ENCODE peak calls at places on chromosome 6, in nine cellular contexts. One of them, this sample, is unnamed.

GRCh38 chr6:79146426-79146825 is 68.4 kb upstream of the PHIP start:
- DNase-seq in CD4-positive, alpha-beta memory T cell: no peak
- DNase-seq in BE2C: no peak
- DNase-seq in ascending aorta: no peak
- DNase-seq in CD8-positive, alpha-beta memory T cell: no peak
- DNase-seq in tibial artery: no peak
- DNase-seq in esophagus squamous epithelium: no peak
- DNase-seq in NT2/D1: no peak
- DNase-seq in H1: no peak
- DNase-seq in this sample: no peak

GRCh38 chr6:40251609-40252008 is 317.3 kb upstream of the MOCS1 start:
- DNase-seq in CD4-positive, alpha-beta memory T cell: no peak
- DNase-seq in esophagus squamous epithelium: no peak
- DNase-seq in tibial artery: no peak
- DNase-seq in ascending aorta: no peak
- DNase-seq in BE2C: peak; percentile 37
- DNase-seq in H1: no peak
- DNase-seq in CD8-positive, alpha-beta memory T cell: no peak
- DNase-seq in NT2/D1: no peak
- DNase-seq in this sample: no peak

GRCh38 chr6:27890351-27891299 is 21.6 kb downstream of the OR2B2 start:
- DNase-seq in esophagus squamous epithelium: no peak
- DNase-seq in CD8-positive, alpha-beta memory T cell: peak; percentile 90
- DNase-seq in NT2/D1: no peak
- DNase-seq in ascending aorta: no peak
- DNase-seq in H1: no peak
- DNase-seq in BE2C: peak; percentile 82
- DNase-seq in tibial artery: no peak
- DNase-seq in CD4-positive, alpha-beta memory T cell: peak; percentile 86
- DNase-seq in this sample: peak; percentile 89

GRCh38 chr6:124967444-124967843 is 5.2 kb downstream of the RNF217 start:
- DNase-seq in NT2/D1: no peak
- DNase-seq in H1: no peak
- DNase-seq in CD8-positive, alpha-beta memory T cell: no peak
- DNase-seq in CD4-positive, alpha-beta memory T cell: no peak
- DNase-seq in ascending aorta: no peak
- DNase-seq in tibial artery: no peak
- DNase-seq in BE2C: no peak
- DNase-seq in esophagus squamous epithelium: no peak
- DNase-seq in this sample: no peak

GRCh38 chr6:126385536-126385935 is 45.6 kb downstream of the CENPW start:
- DNase-seq in H1: no peak
- DNase-seq in ascending aorta: no peak
- DNase-seq in NT2/D1: no peak
- DNase-seq in CD8-positive, alpha-beta memory T cell: no peak
- DNase-seq in tibial artery: no peak
- DNase-seq in BE2C: no peak
- DNase-seq in CD4-positive, alpha-beta memory T cell: no peak
- DNase-seq in esophagus squamous epithelium: no peak
- DNase-seq in this sample: no peak

GRCh38 chr6:16804007-16804303 is 42.7 kb upstream of the ATXN1 start:
- DNase-seq in NT2/D1: no peak
- DNase-seq in BE2C: no peak
- DNase-seq in CD4-positive, alpha-beta memory T cell: no peak
- DNase-seq in esophagus squamous epithelium: no peak
- DNase-seq in CD8-positive, alpha-beta memory T cell: no peak
- DNase-seq in tibial artery: no peak
- DNase-seq in H1: no peak
- DNase-seq in ascending aorta: no peak
- DNase-seq in this sample: no peak

GRCh38 chr6:1377526-1378223 is 11.7 kb upstream of the FOXF2 start:
- DNase-seq in H1: no peak
- DNase-seq in CD4-positive, alpha-beta memory T cell: no peak
- DNase-seq in ascending aorta: no peak
- DNase-seq in CD8-positive, alpha-beta memory T cell: no peak
- DNase-seq in BE2C: no peak
- DNase-seq in esophagus squamous epithelium: no peak
- DNase-seq in NT2/D1: no peak
- DNase-seq in tibial artery: no peak
- DNase-seq in this sample: no peak

GRCh38 chr6:87722831-87723726 is 21.0 kb upstream of the AKIRIN2 start:
- DNase-seq in H1: peak; percentile 66
- DNase-seq in NT2/D1: peak; percentile 63
- DNase-seq in ascending aorta: peak; percentile 48
- DNase-seq in CD8-positive, alpha-beta memory T cell: no peak
- DNase-seq in BE2C: no peak
- DNase-seq in tibial artery: peak; percentile 71
- DNase-seq in CD4-positive, alpha-beta memory T cell: no peak
- DNase-seq in esophagus squamous epithelium: peak; percentile 12
- DNase-seq in this sample: no peak

GRCh38 chr6:107576852-107577251 is 86.9 kb downstream of the SOBP start:
- DNase-seq in CD8-positive, alpha-beta memory T cell: no peak
- DNase-seq in tibial artery: no peak
- DNase-seq in esophagus squamous epithelium: no peak
- DNase-seq in H1: no peak
- DNase-seq in ascending aorta: no peak
- DNase-seq in CD4-positive, alpha-beta memory T cell: no peak
- DNase-seq in BE2C: no peak
- DNase-seq in NT2/D1: no peak
- DNase-seq in this sample: no peak

GRCh38 chr6:107569456-107569855 is 79.5 kb downstream of the SOBP start:
- DNase-seq in CD8-positive, alpha-beta memory T cell: no peak
- DNase-seq in esophagus squamous epithelium: no peak
- DNase-seq in BE2C: no peak
- DNase-seq in ascending aorta: no peak
- DNase-seq in H1: no peak
- DNase-seq in NT2/D1: no peak
- DNase-seq in tibial artery: no peak
- DNase-seq in CD4-positive, alpha-beta memory T cell: no peak
- DNase-seq in this sample: no peak

GRCh38 chr6:107571354-107571753 is 81.4 kb downstream of the SOBP start:
- DNase-seq in BE2C: no peak
- DNase-seq in esophagus squamous epithelium: no peak
- DNase-seq in NT2/D1: no peak
- DNase-seq in tibial artery: no peak
- DNase-seq in ascending aorta: no peak
- DNase-seq in H1: no peak
- DNase-seq in CD4-positive, alpha-beta memory T cell: no peak
- DNase-seq in CD8-positive, alpha-beta memory T cell: no peak
- DNase-seq in this sample: no peak

GRCh38 chr6:107574856-107575255 is 84.9 kb downstream of the SOBP start:
- DNase-seq in CD8-positive, alpha-beta memory T cell: no peak
- DNase-seq in H1: no peak
- DNase-seq in ascending aorta: no peak
- DNase-seq in BE2C: no peak
- DNase-seq in CD4-positive, alpha-beta memory T cell: no peak
- DNase-seq in esophagus squamous epithelium: no peak
- DNase-seq in NT2/D1: no peak
- DNase-seq in tibial artery: no peak
- DNase-seq in this sample: no peak

GRCh38 chr6:107572886-107573285 is 83.0 kb downstream of the SOBP start:
- DNase-seq in BE2C: no peak
- DNase-seq in NT2/D1: no peak
- DNase-seq in CD4-positive, alpha-beta memory T cell: no peak
- DNase-seq in H1: no peak
- DNase-seq in tibial artery: no peak
- DNase-seq in ascending aorta: no peak
- DNase-seq in esophagus squamous epithelium: no peak
- DNase-seq in CD8-positive, alpha-beta memory T cell: no peak
- DNase-seq in this sample: no peak
- H3K4me1 ChIP-seq in BE2C: no peaks in the 10 kb centered on the region
- H3K4me1 ChIP-seq in NT2/D1: no peaks in the 10 kb centered on the region
- H3K4me1 ChIP-seq in CD4-positive, alpha-beta memory T cell: no peaks in the 10 kb centered on the region
- H3K4me1 ChIP-seq in H1: no peaks in the 10 kb centered on the region
- H3K4me1 ChIP-seq in tibial artery: no peaks in the 10 kb centered on the region
- H3K4me1 ChIP-seq in ascending aorta: no peaks in the 10 kb centered on the region
- H3K4me1 ChIP-seq in esophagus squamous epithelium: no peaks in the 10 kb centered on the region
- H3K4me1 ChIP-seq in CD8-positive, alpha-beta memory T cell: no peaks in the 10 kb centered on the region
- H3K4me1 ChIP-seq in this sample: no peaks in the 10 kb centered on the region

GRCh38 chr6:4786936-4787504 is 10.8 kb downstream of the CDYL start:
- DNase-seq in H1: no peak
- DNase-seq in ascending aorta: no peak
- DNase-seq in CD8-positive, alpha-beta memory T cell: no peak
- DNase-seq in CD4-positive, alpha-beta memory T cell: no peak
- DNase-seq in esophagus squamous epithelium: no peak
- DNase-seq in BE2C: no peak
- DNase-seq in NT2/D1: no peak
- DNase-seq in tibial artery: no peak
- DNase-seq in this sample: no peak

GRCh38 chr6:4790158-4790899 is 14.1 kb downstream of the CDYL start:
- DNase-seq in BE2C: no peak
- DNase-seq in ascending aorta: no peak
- DNase-seq in CD4-positive, alpha-beta memory T cell: no peak
- DNase-seq in NT2/D1: no peak
- DNase-seq in esophagus squamous epithelium: no peak
- DNase-seq in tibial artery: no peak
- DNase-seq in H1: no peak
- DNase-seq in CD8-positive, alpha-beta memory T cell: no peak
- DNase-seq in this sample: no peak

GRCh38 chr6:4791174-4791573 is 15.0 kb downstream of the CDYL start:
- DNase-seq in NT2/D1: no peak
- DNase-seq in esophagus squamous epithelium: no peak
- DNase-seq in BE2C: no peak
- DNase-seq in ascending aorta: no peak
- DNase-seq in CD4-positive, alpha-beta memory T cell: no peak
- DNase-seq in tibial artery: no peak
- DNase-seq in CD8-positive, alpha-beta memory T cell: no peak
- DNase-seq in H1: no peak
- DNase-seq in this sample: no peak

GRCh38 chr6:4788953-4789584 is 12.9 kb downstream of the CDYL start:
- DNase-seq in ascending aorta: no peak
- DNase-seq in BE2C: no peak
- DNase-seq in NT2/D1: no peak
- DNase-seq in CD4-positive, alpha-beta memory T cell: no peak
- DNase-seq in CD8-positive, alpha-beta memory T cell: no peak
- DNase-seq in tibial artery: no peak
- DNase-seq in esophagus squamous epithelium: no peak
- DNase-seq in H1: no peak
- DNase-seq in this sample: no peak

GRCh38 chr6:4788482-4788881 is 12.3 kb downstream of the CDYL start:
- DNase-seq in CD4-positive, alpha-beta memory T cell: no peak
- DNase-seq in esophagus squamous epithelium: no peak
- DNase-seq in NT2/D1: no peak
- DNase-seq in H1: no peak
- DNase-seq in ascending aorta: no peak
- DNase-seq in BE2C: no peak
- DNase-seq in tibial artery: no peak
- DNase-seq in CD8-positive, alpha-beta memory T cell: no peak
- DNase-seq in this sample: no peak
- H3K9me3 ChIP-seq in CD4-positive, alpha-beta memory T cell: no peaks in the 10 kb centered on the region
- H3K9me3 ChIP-seq in esophagus squamous epithelium: no peaks in the 10 kb centered on the region
- H3K9me3 ChIP-seq in NT2/D1: peaks cover 10% of the 10 kb centered on the region
- H3K9me3 ChIP-seq in H1: no peaks in the 10 kb centered on the region
- H3K9me3 ChIP-seq in ascending aorta: no peaks in the 10 kb centered on the region
- H3K9me3 ChIP-seq in BE2C: no peaks in the 10 kb centered on the region
- H3K9me3 ChIP-seq in tibial artery: no peaks in the 10 kb centered on the region
- H3K9me3 ChIP-seq in CD8-positive, alpha-beta memory T cell: no peaks in the 10 kb centered on the region
- H3K9me3 ChIP-seq in this sample: no peaks in the 10 kb centered on the region

GRCh38 chr6:25010917-25011625 is 75.3 kb upstream of the RIPOR2 start:
- DNase-seq in ascending aorta: no peak
- DNase-seq in CD4-positive, alpha-beta memory T cell: no peak
- DNase-seq in esophagus squamous epithelium: no peak
- DNase-seq in NT2/D1: no peak
- DNase-seq in CD8-positive, alpha-beta memory T cell: no peak
- DNase-seq in tibial artery: no peak
- DNase-seq in BE2C: no peak
- DNase-seq in H1: no peak
- DNase-seq in this sample: no peak

GRCh38 chr6:25014375-25014774 is 78.6 kb upstream of the RIPOR2 start:
- DNase-seq in BE2C: no peak
- DNase-seq in NT2/D1: no peak
- DNase-seq in CD8-positive, alpha-beta memory T cell: no peak
- DNase-seq in ascending aorta: no peak
- DNase-seq in tibial artery: no peak
- DNase-seq in H1: no peak
- DNase-seq in esophagus squamous epithelium: no peak
- DNase-seq in CD4-positive, alpha-beta memory T cell: no peak
- DNase-seq in this sample: no peak

GRCh38 chr6:25013249-25013648 is 77.5 kb upstream of the RIPOR2 start:
- DNase-seq in tibial artery: no peak
- DNase-seq in BE2C: no peak
- DNase-seq in CD8-positive, alpha-beta memory T cell: no peak
- DNase-seq in H1: no peak
- DNase-seq in ascending aorta: no peak
- DNase-seq in esophagus squamous epithelium: no peak
- DNase-seq in CD4-positive, alpha-beta memory T cell: no peak
- DNase-seq in NT2/D1: no peak
- DNase-seq in this sample: no peak

GRCh38 chr6:25014806-25015560 is 79.2 kb upstream of the RIPOR2 start:
- DNase-seq in CD4-positive, alpha-beta memory T cell: peak; percentile 71
- DNase-seq in tibial artery: peak; percentile 70
- DNase-seq in esophagus squamous epithelium: no peak
- DNase-seq in BE2C: peak; percentile 43
- DNase-seq in NT2/D1: no peak
- DNase-seq in CD8-positive, alpha-beta memory T cell: peak; percentile 75
- DNase-seq in ascending aorta: no peak
- DNase-seq in H1: no peak
- DNase-seq in this sample: peak; percentile 77

GRCh38 chr6:25012657-25013056 is 76.9 kb upstream of the RIPOR2 start:
- DNase-seq in CD4-positive, alpha-beta memory T cell: no peak
- DNase-seq in H1: no peak
- DNase-seq in CD8-positive, alpha-beta memory T cell: no peak
- DNase-seq in tibial artery: no peak
- DNase-seq in ascending aorta: no peak
- DNase-seq in BE2C: no peak
- DNase-seq in NT2/D1: no peak
- DNase-seq in esophagus squamous epithelium: no peak
- DNase-seq in this sample: no peak
- H3K4me1 ChIP-seq in CD4-positive, alpha-beta memory T cell: peaks cover 87% of the 10 kb centered on the region
- H3K4me1 ChIP-seq in H1: no peaks in the 10 kb centered on the region
- H3K4me1 ChIP-seq in CD8-positive, alpha-beta memory T cell: peaks cover 54% of the 10 kb centered on the region
- H3K4me1 ChIP-seq in tibial artery: no peaks in the 10 kb centered on the region
- H3K4me1 ChIP-seq in ascending aorta: peaks cover 4% of the 10 kb centered on the region
- H3K4me1 ChIP-seq in BE2C: peaks cover 7% of the 10 kb centered on the region
- H3K4me1 ChIP-seq in NT2/D1: no peaks in the 10 kb centered on the region
- H3K4me1 ChIP-seq in esophagus squamous epithelium: peaks cover 22% of the 10 kb centered on the region
- H3K4me1 ChIP-seq in this sample: peaks cover 72% of the 10 kb centered on the region

GRCh38 chr6:9875605-9876353 is 539.1 kb downstream of the TFAP2A start:
- DNase-seq in NT2/D1: no peak
- DNase-seq in tibial artery: no peak
- DNase-seq in CD4-positive, alpha-beta memory T cell: no peak
- DNase-seq in H1: no peak
- DNase-seq in CD8-positive, alpha-beta memory T cell: no peak
- DNase-seq in esophagus squamous epithelium: no peak
- DNase-seq in ascending aorta: no peak
- DNase-seq in BE2C: no peak
- DNase-seq in this sample: no peak

GRCh38 chr6:9878535-9878934 is 536.3 kb downstream of the TFAP2A start:
- DNase-seq in tibial artery: no peak
- DNase-seq in CD4-positive, alpha-beta memory T cell: no peak
- DNase-seq in BE2C: no peak
- DNase-seq in ascending aorta: no peak
- DNase-seq in NT2/D1: no peak
- DNase-seq in esophagus squamous epithelium: no peak
- DNase-seq in CD8-positive, alpha-beta memory T cell: no peak
- DNase-seq in H1: no peak
- DNase-seq in this sample: no peak
- H3K9me3 ChIP-seq in tibial artery: no peaks in the 10 kb centered on the region
- H3K9me3 ChIP-seq in CD4-positive, alpha-beta memory T cell: no peaks in the 10 kb centered on the region
- H3K9me3 ChIP-seq in BE2C: no peaks in the 10 kb centered on the region
- H3K9me3 ChIP-seq in ascending aorta: no peaks in the 10 kb centered on the region
- H3K9me3 ChIP-seq in NT2/D1: no peaks in the 10 kb centered on the region
- H3K9me3 ChIP-seq in esophagus squamous epithelium: no peaks in the 10 kb centered on the region
- H3K9me3 ChIP-seq in CD8-positive, alpha-beta memory T cell: no peaks in the 10 kb centered on the region
- H3K9me3 ChIP-seq in H1: peaks cover 10% of the 10 kb centered on the region
- H3K9me3 ChIP-seq in this sample: no peaks in the 10 kb centered on the region

GRCh38 chr6:108999428-108999827 is 95.2 kb downstream of the SESN1 start:
- DNase-seq in NT2/D1: no peak
- DNase-seq in CD8-positive, alpha-beta memory T cell: no peak
- DNase-seq in tibial artery: no peak
- DNase-seq in CD4-positive, alpha-beta memory T cell: no peak
- DNase-seq in BE2C: no peak
- DNase-seq in ascending aorta: no peak
- DNase-seq in esophagus squamous epithelium: no peak
- DNase-seq in H1: no peak
- DNase-seq in this sample: no peak
- H3K4me1 ChIP-seq in NT2/D1: no peaks in the 10 kb centered on the region
- H3K4me1 ChIP-seq in CD8-positive, alpha-beta memory T cell: peaks cover 6% of the 10 kb centered on the region
- H3K4me1 ChIP-seq in tibial artery: no peaks in the 10 kb centered on the region
- H3K4me1 ChIP-seq in CD4-positive, alpha-beta memory T cell: peaks cover 19% of the 10 kb centered on the region
- H3K4me1 ChIP-seq in BE2C: peaks cover 15% of the 10 kb centered on the region
- H3K4me1 ChIP-seq in ascending aorta: peaks cover 19% of the 10 kb centered on the region
- H3K4me1 ChIP-seq in esophagus squamous epithelium: peaks cover 17% of the 10 kb centered on the region
- H3K4me1 ChIP-seq in H1: no peaks in the 10 kb centered on the region
- H3K4me1 ChIP-seq in this sample: peaks cover 7% of the 10 kb centered on the region

This sample was measured in CD4-positive, CD25-positive, alpha-beta regulatory T cell.